ENCODE peak calls at places on chromosomes 5 and 9, in six cellular contexts. C is PC-9, Y is ovary, B is cardiac fibroblast, W is lower leg skin, I is fibroblast of the aortic adventitia. R is an unnamed sample.

GRCh38 chr9:125413579-125413978 is 152.0 kb downstream of the GAPVD1 start:
- DNase-seq in W (no peak), C (no peak), B (no peak), I (no peak), Y (no peak), R (no peak)

GRCh38 chr9:87554177-87554940 is 56.7 kb downstream of the DAPK1 start:
- DNase-seq in I (no peak), W (no peak), C (no peak), Y (no peak), B (no peak), R (no peak)

GRCh38 chr5:179393078-179393477 is 47.8 kb upstream of the ADAMTS2 start:
- DNase-seq in B (peak), C (no peak), Y (no peak), I (peak), W (peak), R (no peak)

GRCh38 chr5:122415481-122416120 is 103.6 kb downstream of the SNCAIP start:
- DNase-seq in I (peak), C (no peak), Y (peak), B (peak), W (no peak), R (no peak)

GRCh38 chr9:98164912-98165311 is 27.5 kb downstream of the CORO2A start:
- DNase-seq in C (no peak), B (no peak), Y (no peak), W (no peak), I (peak), R (no peak)

GRCh38 chr9:137660144-137660543 is 41.3 kb downstream of the EHMT1 start:
- DNase-seq in Y (peak), I (peak), W (no peak), C (no peak), B (no peak), R (no peak)

GRCh38 chr5:14326035-14326909 is 183.1 kb downstream of the TRIO start:
- DNase-seq in W (no peak), Y (no peak), B (no peak), C (no peak), I (no peak), R (no peak)

GRCh38 chr9:7844283-7844682 is 44.7 kb upstream of the DMAC1 start:
- DNase-seq in Y (no peak), C (no peak), W (no peak), I (peak), B (peak), R (no peak)

GRCh38 chr9:74770508-74771261 is 117.0 kb downstream of the TRPM6 start:
- DNase-seq in B (peak), W (no peak), Y (no peak), I (no peak), C (no peak), R (no peak)

GRCh38 chr9:134955156-134955555 is 37.4 kb upstream of the FCN1 start:
- DNase-seq in I (no peak), Y (no peak), W (peak), C (no peak), B (no peak), R (no peak)

GRCh38 chr5:138709216-138709615 is 44.0 kb upstream of the CTNNA1 start:
- DNase-seq in I (no peak), W (no peak), Y (no peak), C (no peak), B (no peak), R (no peak)

GRCh38 chr5:128015978-128016377 is 67.6 kb upstream of the SLC12A2 start:
- DNase-seq in Y (no peak), I (no peak), B (no peak), C (no peak), W (no peak), R (no peak)

GRCh38 chr9:116933251-116933650 is 246.1 kb downstream of the TRIM32 start:
- DNase-seq in W (no peak), I (no peak), Y (no peak), B (no peak), C (no peak), R (no peak)
- TF ChIP-seq CTCF in W (no peak), I (no peak), Y (no peak), B (no peak), C (no peak), R (no peak)

GRCh38 chr5:111697881-111698757 is 58.9 kb downstream of the NREP start:
- DNase-seq in I (peak), B (peak), Y (no peak), C (no peak), W (no peak), R (no peak)
- TF ChIP-seq CTCF in I (peak), B (peak), Y (no peak), C (no peak), W (no peak), R (no peak)

DNA sequence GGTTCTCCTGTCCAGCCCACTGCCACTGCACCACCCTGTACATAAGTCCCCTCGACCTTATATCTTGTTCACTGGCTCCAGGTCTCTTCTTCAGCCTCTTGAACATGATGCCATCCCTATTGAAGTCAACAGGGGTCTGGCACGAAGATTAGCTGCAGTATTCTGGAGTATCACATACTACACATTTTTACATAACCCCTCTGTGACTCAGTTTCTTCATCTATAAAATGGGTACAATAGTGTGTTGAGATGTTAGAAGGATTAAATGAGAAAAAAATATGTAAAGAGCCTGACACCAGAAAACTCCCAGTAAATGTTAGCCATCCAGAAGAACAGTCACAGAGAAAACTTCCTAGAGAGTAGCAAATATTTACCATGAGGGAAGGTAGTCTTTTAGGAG is 98.9 kb downstream of the PIK3R1 start:
- DNase-seq in W (no peak), B (no peak), I (no peak), C (no peak), Y (no peak), R (no peak)
- TF ChIP-seq CTCF in W (no peak), B (no peak), I (no peak), C (no peak), Y (no peak), R (no peak)

GRCh38 chr9:38662763-38663593 is 42.6 kb upstream of the ANKRD18A start:
- DNase-seq in W (peak), C (no peak), B (peak), Y (no peak), I (peak), R (peak)
- TF ChIP-seq CTCF in W (no peak), C (no peak), B (peak), Y (no peak), I (peak), R (no peak)

GRCh38 chr5:64207978-64208377 is 42.3 kb downstream of the RNF180 start:
- DNase-seq in Y (no peak), C (no peak), I (peak), W (no peak), B (peak), R (no peak)
- TF ChIP-seq CTCF in Y (peak), C (peak), I (no peak), W (no peak), B (no peak), R (peak)

GRCh38 chr5:80962630-80963520 is 2.7 kb downstream of the RASGRF2 start:
- DNase-seq in I (no peak), Y (no peak), B (no peak), W (no peak), C (no peak), R (no peak)

GRCh38 chr5:80959138-80959537 is 1.0 kb upstream of the RASGRF2 start:
- DNase-seq in Y (no peak), C (no peak), B (no peak), I (no peak), W (no peak), R (no peak)

GRCh38 chr5:80959768-80960442 is at the start of gene RASGRF2:
- DNase-seq in B (peak), Y (peak), W (no peak), C (no peak), I (peak), R (peak)

GRCh38 chr5:80961376-80962281 is 1.5 kb downstream of the RASGRF2 start:
- DNase-seq in I (no peak), W (no peak), Y (no peak), B (no peak), C (no peak), R (no peak)

GRCh38 chr5:80960531-80961375 is 590 bp downstream of the RASGRF2 start:
- DNase-seq in W (no peak), I (no peak), B (peak), Y (peak), C (no peak), R (peak)
- TF ChIP-seq CTCF in W (no peak), I (no peak), B (no peak), Y (no peak), C (no peak), R (no peak)

DNA sequence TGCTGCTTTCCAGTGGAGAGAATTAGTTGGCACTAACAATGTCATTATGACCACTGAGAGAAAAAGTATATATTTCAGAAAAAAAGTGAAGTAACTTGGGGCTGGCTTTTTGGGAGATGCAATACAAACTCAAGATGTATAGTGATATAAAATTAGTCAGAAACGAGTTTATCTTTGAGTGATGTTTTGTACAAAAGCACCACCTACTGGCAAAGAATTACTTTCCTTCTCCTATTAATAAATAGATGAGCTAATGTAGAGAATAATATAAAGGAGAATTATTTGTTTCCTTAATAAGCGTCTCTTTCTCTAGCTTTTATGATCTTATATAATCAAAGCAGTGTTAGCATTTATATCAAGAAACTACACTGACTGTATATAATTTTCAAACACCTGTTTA is 158.8 kb downstream of the MEF2C start:
- DNase-seq in W (no peak), Y (no peak), C (peak), B (peak), I (peak), R (no peak)
- TF ChIP-seq CTCF in W (no peak), Y (no peak), C (peak), B (peak), I (peak), R (peak)

GRCh38 chr5:142404046-142404477 is 79.2 kb upstream of the SPRY4 start:
- DNase-seq in I (no peak), Y (no peak), W (peak), B (peak), C (no peak), R (no peak)

GRCh38 chr5:142405023-142405422 is 80.2 kb upstream of the SPRY4 start:
- DNase-seq in W (no peak), B (no peak), C (no peak), I (no peak), Y (no peak), R (no peak)

GRCh38 chr5:142403583-142403982 is 78.8 kb upstream of the SPRY4 start:
- DNase-seq in I (no peak), W (no peak), Y (no peak), C (peak), B (no peak), R (no peak)

GRCh38 chr5:142408536-142409252 is 83.9 kb upstream of the SPRY4 start:
- DNase-seq in B (no peak), Y (no peak), C (no peak), I (no peak), W (no peak), R (no peak)

DNA sequence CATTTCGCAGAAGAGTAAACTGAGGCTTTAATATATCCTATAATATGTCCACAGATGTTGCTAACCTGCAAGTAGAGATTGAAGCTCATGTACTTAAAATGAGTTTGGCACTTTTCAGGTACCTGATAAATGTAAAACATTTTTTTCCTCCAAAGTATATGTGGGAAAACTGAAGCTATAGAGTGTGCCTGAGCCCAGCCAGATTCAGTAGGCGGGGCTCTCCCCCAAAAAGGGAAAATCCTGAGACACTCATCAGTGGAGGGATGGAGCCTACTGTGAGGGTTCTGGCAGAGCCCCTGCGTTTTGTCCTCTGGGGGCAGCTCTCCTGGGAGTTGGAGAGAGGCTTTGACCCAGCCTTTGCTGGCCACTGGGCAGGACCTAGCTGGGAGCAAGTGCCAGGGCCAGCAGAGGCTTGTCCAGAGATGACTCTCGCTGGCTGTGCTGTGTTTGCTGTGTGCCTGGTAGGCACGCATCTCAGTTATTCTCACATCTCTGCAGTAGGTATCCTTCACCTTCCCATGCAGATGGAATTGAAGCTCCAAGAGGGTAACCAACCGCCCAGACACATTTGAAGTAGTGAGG is 81.1 kb upstream of the SPRY4 start:
- DNase-seq in B (no peak), C (no peak), Y (no peak), W (no peak), I (no peak), R (no peak)
- TF ChIP-seq CTCF in B (no peak), C (no peak), Y (no peak), W (no peak), I (no peak), R (no peak)

DNA sequence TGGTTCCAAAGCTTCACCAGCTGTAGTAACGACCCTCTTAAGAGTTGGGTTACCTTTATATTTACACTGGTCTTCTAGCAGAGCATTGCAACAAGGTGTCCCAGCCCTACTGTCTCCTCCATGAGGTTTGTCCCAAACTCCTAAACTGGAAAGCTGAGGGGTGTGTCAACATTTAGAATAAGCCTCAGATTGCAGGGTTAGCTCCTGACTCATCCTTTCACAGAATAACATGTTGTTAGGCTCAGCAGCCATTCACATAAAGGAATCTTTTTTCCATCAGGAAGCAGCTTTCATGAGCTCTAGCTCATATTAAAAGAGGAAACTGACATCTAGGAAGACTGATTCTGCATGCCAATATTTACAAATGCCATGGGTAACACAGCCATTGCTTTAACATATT is 238.7 kb downstream of the EFNA5 start:
- DNase-seq in I (peak), W (no peak), B (peak), C (peak), Y (no peak), R (no peak)
- TF ChIP-seq CTCF in I (no peak), W (no peak), B (no peak), C (no peak), Y (no peak), R (no peak)